ENCODE peak calls at places on chromosomes 6 and 20, in ten cellular contexts. One of them, this sample, is unnamed.

GRCh38 chr20:22974354-22974753 is 60.8 kb upstream of the SSTR4 start:
- DNase-seq in prostate gland: no peak
- DNase-seq in GM23338: peak
- DNase-seq in stomach: peak
- DNase-seq in spleen: no peak
- DNase-seq in endothelial cell of umbilical vein: peak
- DNase-seq in HL-60: peak
- DNase-seq in transverse colon: peak
- DNase-seq in GM12878: no peak
- DNase-seq in HCT116: peak
- DNase-seq in this sample: no peak

GRCh38 chr6:106637718-106638341 is 8.5 kb downstream of the QRSL1 start:
- DNase-seq in prostate gland: no peak
- DNase-seq in HL-60: no peak
- DNase-seq in GM23338: no peak
- DNase-seq in transverse colon: no peak
- DNase-seq in GM12878: no peak
- DNase-seq in HCT116: no peak
- DNase-seq in endothelial cell of umbilical vein: peak
- DNase-seq in spleen: no peak
- DNase-seq in stomach: no peak
- DNase-seq in this sample: no peak

GRCh38 chr6:85401186-85402062 is 48.5 kb upstream of the NT5E start:
- DNase-seq in endothelial cell of umbilical vein: peak
- DNase-seq in GM23338: no peak
- DNase-seq in stomach: no peak
- DNase-seq in spleen: no peak
- DNase-seq in HCT116: no peak
- DNase-seq in HL-60: no peak
- DNase-seq in GM12878: no peak
- DNase-seq in prostate gland: no peak
- DNase-seq in transverse colon: no peak
- DNase-seq in this sample: no peak

GRCh38 chr20:51452091-51452613 is 90.4 kb downstream of the NFATC2 start:
- DNase-seq in HL-60: no peak
- DNase-seq in HCT116: no peak
- DNase-seq in spleen: no peak
- DNase-seq in prostate gland: no peak
- DNase-seq in stomach: no peak
- DNase-seq in GM23338: no peak
- DNase-seq in GM12878: no peak
- DNase-seq in transverse colon: no peak
- DNase-seq in endothelial cell of umbilical vein: no peak
- DNase-seq in this sample: no peak

GRCh38 chr6:131199568-131200272 is 64.5 kb downstream of the AKAP7 start:
- DNase-seq in endothelial cell of umbilical vein: peak
- DNase-seq in stomach: peak
- DNase-seq in spleen: peak
- DNase-seq in GM12878: peak
- DNase-seq in HCT116: peak
- DNase-seq in HL-60: peak
- DNase-seq in prostate gland: no peak
- DNase-seq in GM23338: peak
- DNase-seq in transverse colon: peak
- DNase-seq in this sample: no peak

GRCh38 chr20:38550274-38550673 is 30.7 kb upstream of the ADIG start:
- DNase-seq in spleen: no peak
- DNase-seq in GM12878: no peak
- DNase-seq in GM23338: peak
- DNase-seq in transverse colon: no peak
- DNase-seq in endothelial cell of umbilical vein: no peak
- DNase-seq in stomach: no peak
- DNase-seq in HL-60: no peak
- DNase-seq in HCT116: no peak
- DNase-seq in prostate gland: no peak
- DNase-seq in this sample: no peak

GRCh38 chr6:22575190-22575589 is 5.8 kb downstream of the HDGFL1 start:
- DNase-seq in HCT116: no peak
- DNase-seq in stomach: no peak
- DNase-seq in GM23338: no peak
- DNase-seq in spleen: no peak
- DNase-seq in prostate gland: no peak
- DNase-seq in GM12878: no peak
- DNase-seq in endothelial cell of umbilical vein: peak
- DNase-seq in transverse colon: no peak
- DNase-seq in HL-60: no peak
- DNase-seq in this sample: no peak

GRCh38 chr20:17648782-17649730 is 33.0 kb downstream of the RRBP1 start:
- DNase-seq in HCT116: no peak
- DNase-seq in prostate gland: no peak
- DNase-seq in transverse colon: peak
- DNase-seq in GM12878: peak
- DNase-seq in spleen: peak
- DNase-seq in GM23338: peak
- DNase-seq in endothelial cell of umbilical vein: no peak
- DNase-seq in HL-60: no peak
- DNase-seq in stomach: peak
- DNase-seq in this sample: no peak

GRCh38 chr6:20791932-20792331 is 257.7 kb downstream of the CDKAL1 start:
- DNase-seq in prostate gland: no peak
- DNase-seq in GM12878: no peak
- DNase-seq in HCT116: no peak
- DNase-seq in HL-60: no peak
- DNase-seq in endothelial cell of umbilical vein: no peak
- DNase-seq in spleen: no peak
- DNase-seq in stomach: no peak
- DNase-seq in GM23338: no peak
- DNase-seq in transverse colon: no peak
- DNase-seq in this sample: no peak

GRCh38 chr6:3913077-3913957 is 64.1 kb downstream of the FAM50B start:
- DNase-seq in spleen: no peak
- DNase-seq in HL-60: no peak
- DNase-seq in stomach: peak
- DNase-seq in GM12878: no peak
- DNase-seq in endothelial cell of umbilical vein: peak
- DNase-seq in GM23338: no peak
- DNase-seq in transverse colon: peak
- DNase-seq in HCT116: peak
- DNase-seq in prostate gland: peak
- DNase-seq in this sample: no peak

GRCh38 chr6:11766589-11767450 is 11.8 kb downstream of the ADTRP start:
- DNase-seq in GM12878: no peak
- DNase-seq in spleen: no peak
- DNase-seq in HCT116: peak
- DNase-seq in prostate gland: no peak
- DNase-seq in stomach: no peak
- DNase-seq in transverse colon: no peak
- DNase-seq in endothelial cell of umbilical vein: peak
- DNase-seq in GM23338: no peak
- DNase-seq in HL-60: no peak
- DNase-seq in this sample: no peak

GRCh38 chr20:59073582-59073981 is 31.0 kb upstream of the PRELID3B start:
- DNase-seq in stomach: no peak
- DNase-seq in HL-60: no peak
- DNase-seq in spleen: no peak
- DNase-seq in endothelial cell of umbilical vein: no peak
- DNase-seq in transverse colon: no peak
- DNase-seq in GM12878: no peak
- DNase-seq in prostate gland: no peak
- DNase-seq in GM23338: no peak
- DNase-seq in HCT116: no peak
- DNase-seq in this sample: no peak

GRCh38 chr6:30101939-30102700 is 10.8 kb downstream of the TRIM31 start:
- DNase-seq in prostate gland: peak
- DNase-seq in endothelial cell of umbilical vein: peak
- DNase-seq in GM12878: no peak
- DNase-seq in GM23338: peak
- DNase-seq in spleen: peak
- DNase-seq in transverse colon: peak
- DNase-seq in HCT116: peak
- DNase-seq in stomach: peak
- DNase-seq in HL-60: peak
- DNase-seq in this sample: no peak

GRCh38 chr6:30101423-30101938 is 11.4 kb downstream of the TRIM31 start:
- DNase-seq in transverse colon: no peak
- DNase-seq in HL-60: no peak
- DNase-seq in prostate gland: peak
- DNase-seq in stomach: no peak
- DNase-seq in HCT116: no peak
- DNase-seq in GM12878: no peak
- DNase-seq in GM23338: peak
- DNase-seq in endothelial cell of umbilical vein: peak
- DNase-seq in spleen: no peak
- DNase-seq in this sample: no peak

GRCh38 chr6:30097902-30098606 is 14.8 kb downstream of the TRIM31 start:
- DNase-seq in transverse colon: peak
- DNase-seq in stomach: peak
- DNase-seq in HL-60: no peak
- DNase-seq in prostate gland: no peak
- DNase-seq in HCT116: no peak
- DNase-seq in spleen: no peak
- DNase-seq in GM23338: no peak
- DNase-seq in endothelial cell of umbilical vein: no peak
- DNase-seq in GM12878: no peak
- DNase-seq in this sample: no peak

GRCh38 chr6:30100585-30101422 is 12.1 kb downstream of the TRIM31 start:
- DNase-seq in GM12878: no peak
- DNase-seq in prostate gland: peak
- DNase-seq in GM23338: peak
- DNase-seq in transverse colon: peak
- DNase-seq in endothelial cell of umbilical vein: no peak
- DNase-seq in HCT116: no peak
- DNase-seq in HL-60: peak
- DNase-seq in spleen: no peak
- DNase-seq in stomach: peak
- DNase-seq in this sample: no peak

GRCh38 chr6:30100154-30100553 is 12.7 kb downstream of the TRIM31 start:
- DNase-seq in GM23338: no peak
- DNase-seq in prostate gland: no peak
- DNase-seq in HCT116: no peak
- DNase-seq in spleen: no peak
- DNase-seq in endothelial cell of umbilical vein: no peak
- DNase-seq in HL-60: no peak
- DNase-seq in transverse colon: no peak
- DNase-seq in stomach: no peak
- DNase-seq in GM12878: no peak
- DNase-seq in this sample: no peak
- H3K4me3 ChIP-seq in GM23338: peak
- H3K4me3 ChIP-seq in prostate gland: peak
- H3K4me3 ChIP-seq in HCT116: no peak
- H3K4me3 ChIP-seq in spleen: no peak
- H3K4me3 ChIP-seq in endothelial cell of umbilical vein: no peak
- H3K4me3 ChIP-seq in HL-60: no peak
- H3K4me3 ChIP-seq in transverse colon: no peak
- H3K4me3 ChIP-seq in stomach: no peak
- H3K4me3 ChIP-seq in GM12878: no peak
- H3K4me3 ChIP-seq in this sample: no peak

GRCh38 chr20:26167499-26167898 is 470.8 kb upstream of the ZNF337 start:
- DNase-seq in prostate gland: no peak
- DNase-seq in spleen: no peak
- DNase-seq in GM23338: no peak
- DNase-seq in endothelial cell of umbilical vein: peak
- DNase-seq in HL-60: no peak
- DNase-seq in HCT116: no peak
- DNase-seq in GM12878: no peak
- DNase-seq in transverse colon: no peak
- DNase-seq in stomach: no peak
- DNase-seq in this sample: no peak
- H3K27ac ChIP-seq in prostate gland: no peak
- H3K27ac ChIP-seq in spleen: peak
- H3K27ac ChIP-seq in GM23338: no peak
- H3K27ac ChIP-seq in endothelial cell of umbilical vein: no peak
- H3K27ac ChIP-seq in HL-60: no peak
- H3K27ac ChIP-seq in HCT116: no peak
- H3K27ac ChIP-seq in GM12878: no peak
- H3K27ac ChIP-seq in transverse colon: no peak
- H3K27ac ChIP-seq in stomach: no peak
- H3K27ac ChIP-seq in this sample: no peak

DNA sequence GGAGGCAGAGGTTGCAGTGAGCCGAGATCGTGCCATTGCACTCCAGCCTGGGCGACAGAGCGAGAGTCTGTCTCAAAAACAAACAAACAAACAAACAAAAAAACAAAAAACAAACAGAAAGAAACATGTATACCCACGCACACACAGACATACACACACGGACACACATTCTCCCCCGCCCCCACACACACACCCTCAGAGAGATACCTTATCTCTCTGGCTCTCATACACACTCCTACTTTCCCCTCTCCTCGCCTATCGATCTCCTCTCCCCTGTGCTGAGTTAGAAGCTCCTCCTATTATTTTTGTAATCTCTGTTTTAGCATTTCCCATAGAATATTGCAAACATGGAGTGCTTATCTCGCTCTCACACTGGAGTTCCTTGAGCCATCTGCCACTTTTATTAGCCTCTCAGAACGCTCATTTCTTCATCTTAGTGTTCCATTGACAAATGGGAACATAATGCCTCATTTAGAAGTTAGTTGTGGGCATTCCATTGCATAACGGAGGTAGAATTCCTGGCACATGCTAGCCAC is 144.2 kb upstream of the CITED2 start:
- DNase-seq in spleen: no peak
- DNase-seq in transverse colon: no peak
- DNase-seq in GM23338: no peak
- DNase-seq in GM12878: no peak
- DNase-seq in HL-60: no peak
- DNase-seq in stomach: no peak
- DNase-seq in prostate gland: no peak
- DNase-seq in endothelial cell of umbilical vein: no peak
- DNase-seq in HCT116: no peak
- DNase-seq in this sample: no peak
- TF ChIP-seq POLR2AphosphoS5 in spleen: no peak
- TF ChIP-seq POLR2AphosphoS5 in transverse colon: no peak
- TF ChIP-seq POLR2AphosphoS5 in GM23338: no peak
- TF ChIP-seq POLR2AphosphoS5 in GM12878: no peak
- TF ChIP-seq POLR2AphosphoS5 in HL-60: no peak
- TF ChIP-seq POLR2AphosphoS5 in stomach: no peak
- TF ChIP-seq POLR2AphosphoS5 in prostate gland: no peak
- TF ChIP-seq POLR2AphosphoS5 in endothelial cell of umbilical vein: no peak
- TF ChIP-seq POLR2AphosphoS5 in HCT116: no peak
- TF ChIP-seq POLR2AphosphoS5 in this sample: no peak

DNA sequence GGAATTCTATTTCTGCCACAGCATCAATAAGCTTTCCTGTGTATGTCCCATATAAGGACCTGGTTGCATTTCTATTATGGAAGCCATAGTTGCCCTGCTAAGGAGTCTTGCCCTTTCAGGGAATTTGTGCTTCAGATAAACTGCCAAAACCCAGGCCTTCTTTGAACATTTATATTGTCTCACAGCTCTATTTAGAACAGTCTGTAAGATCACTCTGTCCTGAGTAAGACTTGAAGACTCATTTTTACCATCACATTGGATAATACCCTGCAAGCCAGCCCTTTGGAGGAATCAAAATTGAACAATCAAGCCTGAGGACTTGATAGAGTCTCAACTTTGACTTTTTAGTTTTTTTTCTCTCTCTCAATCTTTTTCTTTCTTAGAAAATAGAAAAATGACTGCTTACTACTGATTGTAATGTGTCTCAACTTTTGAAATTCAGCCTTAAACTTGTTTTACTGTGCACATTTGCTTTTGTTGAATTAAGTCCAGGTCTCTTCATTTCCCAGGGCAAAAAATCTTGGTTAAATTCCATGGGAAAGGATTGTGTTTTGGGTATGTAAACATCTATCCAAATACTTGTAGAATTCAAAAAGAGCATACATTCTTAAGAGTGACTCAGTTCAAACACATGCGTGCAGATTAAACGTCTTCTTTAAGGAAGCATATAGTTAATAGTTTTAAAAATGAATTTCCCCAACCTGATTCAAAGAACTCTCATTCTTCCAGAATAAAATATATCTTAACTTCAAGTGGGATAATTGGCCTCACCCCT is 91.2 kb downstream of the PLCB1 start:
- DNase-seq in HL-60: no peak
- DNase-seq in stomach: no peak
- DNase-seq in spleen: no peak
- DNase-seq in transverse colon: no peak
- DNase-seq in endothelial cell of umbilical vein: peak
- DNase-seq in GM12878: no peak
- DNase-seq in HCT116: no peak
- DNase-seq in prostate gland: no peak
- DNase-seq in GM23338: no peak
- DNase-seq in this sample: no peak
- H3K4me3 ChIP-seq in HL-60: no peak
- H3K4me3 ChIP-seq in stomach: no peak
- H3K4me3 ChIP-seq in spleen: no peak
- H3K4me3 ChIP-seq in transverse colon: no peak
- H3K4me3 ChIP-seq in endothelial cell of umbilical vein: no peak
- H3K4me3 ChIP-seq in GM12878: no peak
- H3K4me3 ChIP-seq in HCT116: no peak
- H3K4me3 ChIP-seq in prostate gland: no peak
- H3K4me3 ChIP-seq in GM23338: no peak
- H3K4me3 ChIP-seq in this sample: no peak

This sample was measured in SK-N-MC.